ENCODE peak calls at places on chromosomes 6 and 20, in four cellular contexts. E is fibroblast of mammary gland; G is stimulated activated CD8-positive, alpha-beta memory T cell treated with anti-CD3 and anti-CD28 coated beads, Interleukin-7, amount 100 ng/mL, for 24 hours; N is HS-27A. Z is an unnamed sample.

GRCh38 chr20:42442728-42443127 is 747.0 kb downstream of the PTPRT start:
- DNase-seq in G (no peak), E (no peak), N (no peak), Z (no peak)

GRCh38 chr6:128112494-128112893 is 211.6 kb upstream of the THEMIS start:
- DNase-seq in G (no peak), E (peak; percentile 1), N (no peak), Z (no peak)

GRCh38 chr6:130843575-130844320 is 16.5 kb downstream of the SMLR1 start:
- DNase-seq in G (no peak), N (peak; percentile 41), E (peak; percentile 54), Z (peak; percentile 35)

GRCh38 chr6:16058188-16058780 is 70.6 kb upstream of the MYLIP start:
- DNase-seq in G (no peak), E (no peak), N (no peak), Z (no peak)

GRCh38 chr6:138007014-138007472 is 100.2 kb downstream of the PERP start:
- DNase-seq in G (no peak), N (peak; percentile 11), E (peak; percentile 48), Z (peak; percentile 20)

GRCh38 chr20:41150664-41151063 is 13.3 kb downstream of the PLCG1 start:
- DNase-seq in G (no peak), E (peak; percentile 23), N (no peak), Z (no peak)

GRCh38 chr6:163943647-163944395 is 529.3 kb downstream of the QKI start:
- DNase-seq in G (no peak), N (no peak), E (peak; percentile 7), Z (no peak)

GRCh38 chr6:27814665-27815424 is 97.4 kb downstream of the OR2B2 start:
- DNase-seq in G (no peak), N (no peak), E (peak; percentile 98), Z (peak; percentile 92)

GRCh38 chr6:134529921-134530320 is 212.0 kb upstream of the SGK1 start:
- DNase-seq in E (peak; percentile 68), N (no peak), G (no peak), Z (peak; percentile 64)

GRCh38 chr6:165486183-165487137 is 176.6 kb downstream of the PDE10A start:
- DNase-seq in E (no peak), G (no peak), N (no peak), Z (no peak)

GRCh38 chr6:113006494-113006893 is 659.4 kb downstream of the RFPL4B start:
- DNase-seq in E (no peak), N (no peak), G (no peak), Z (no peak)

GRCh38 chr6:148947621-148948444 is 201.0 kb downstream of the UST start:
- DNase-seq in N (peak; percentile 51), E (peak; percentile 84), G (peak; percentile 76), Z (peak; percentile 69)

GRCh38 chr6:81981812-81982211 is 229.3 kb upstream of the TENT5A start:
- DNase-seq in E (peak; percentile 69), N (no peak), G (no peak), Z (peak; percentile 80)

GRCh38 chr6:127854009-127854408 is 46.8 kb downstream of the THEMIS start:
- DNase-seq in G (no peak), N (no peak), E (peak; percentile 35), Z (peak; percentile 27)

GRCh38 chr6:163956571-163957407 is 542.3 kb downstream of the QKI start:
- DNase-seq in N (peak; percentile 17), G (peak; percentile 20), E (peak; percentile 85), Z (peak; percentile 59)

GRCh38 chr6:121770943-121771342 is 335.5 kb downstream of the GJA1 start:
- DNase-seq in N (no peak), E (peak; percentile 53), G (no peak), Z (peak; percentile 26)

GRCh38 chr6:1461736-1462135 is 72.4 kb downstream of the FOXF2 start:
- DNase-seq in E (no peak), N (no peak), G (no peak), Z (no peak)

GRCh38 chr6:52574709-52575489 is 2.0 kb downstream of the TRAM2 start:
- DNase-seq in G (peak; percentile 28), E (peak; percentile 69), N (peak; percentile 82), Z (peak; percentile 42)

GRCh38 chr20:5001174-5002076 is at the start of gene SLC23A2:
- DNase-seq in E (no peak), N (no peak), G (no peak), Z (no peak)

GRCh38 chr20:60224914-60225313 is 266.7 kb downstream of the CDH26 start:
- DNase-seq in E (peak; percentile 41), G (no peak), N (no peak), Z (peak; percentile 7)

GRCh38 chr6:98921038-98921437 is 26.7 kb downstream of the FBXL4 start:
- DNase-seq in E (no peak), N (no peak), G (no peak), Z (no peak)

GRCh38 chr6:16179970-16180431 is 51.1 kb downstream of the MYLIP start:
- DNase-seq in N (no peak), E (no peak), G (no peak), Z (no peak)

GRCh38 chr20:61436674-61437279 is 184.7 kb downstream of the CDH4 start:
- DNase-seq in N (no peak), E (peak; percentile 68), G (no peak), Z (peak; percentile 31)

GRCh38 chr20:20364747-20365558 is 3.0 kb upstream of the INSM1 start:
- DNase-seq in N (no peak), G (no peak), E (no peak), Z (no peak)

GRCh38 chr6:41548098-41548840 is 2.1 kb downstream of the FOXP4 start:
- DNase-seq in E (no peak), N (no peak), G (no peak), Z (no peak)

GRCh38 chr6:1390805-1391511 is 1.6 kb downstream of the FOXF2 start:
- DNase-seq in G (no peak), N (no peak), E (peak; percentile 49), Z (peak; percentile 28)

GRCh38 chr20:48829940-48830339 is 2.1 kb upstream of the PREX1 start:
- DNase-seq in G (no peak), E (no peak), N (no peak), Z (no peak)

GRCh38 chr6:119347466-119348307 is 1.9 kb downstream of the MAN1A1 start:
- DNase-seq in E (peak; percentile 65), G (no peak), N (no peak), Z (peak; percentile 39)

GRCh38 chr6:13248053-13248452 is 80.3 kb downstream of the TBC1D7 start:
- DNase-seq in N (no peak), E (no peak), G (no peak), Z (no peak)

GRCh38 chr6:45432944-45433343 is 55.2 kb upstream of the SUPT3H start:
- DNase-seq in G (no peak), E (peak; percentile 82), N (no peak), Z (peak; percentile 78)

GRCh38 chr20:50682065-50682464 is 9.3 kb downstream of the RIPOR3 start:
- DNase-seq in N (no peak), G (no peak), E (no peak), Z (no peak)

GRCh38 chr6:148064406-148065134 is 278.1 kb upstream of the SASH1 start:
- DNase-seq in E (no peak), N (peak; percentile 42), G (no peak), Z (peak; percentile 53)

GRCh38 chr20:13525225-13525940 is 113.3 kb downstream of the TASP1 start:
- DNase-seq in N (peak; percentile 49), E (peak; percentile 96), G (no peak), Z (peak; percentile 97)

GRCh38 chr20:7629880-7630279 is 310.4 kb downstream of the HAO1 start:
- DNase-seq in E (peak; percentile 15), G (no peak), N (no peak), Z (peak; percentile 57)

GRCh38 chr6:18280084-18280483 is 15.8 kb upstream of the DEK start:
- DNase-seq in N (no peak), G (no peak), E (no peak), Z (no peak)